ENCODE peak calls at places on chromosome 11, in four cellular contexts. K is activated CD8-positive, alpha-beta memory T cell treated with anti-CD3 and anti-CD28 coated beads for 1 hour; Y is stimulated activated CD4-positive, alpha-beta T cell treated with anti-CD3 and anti-CD28 coated beads, Interleukin-15, amount 100 ng/mL, for 1 hour; L is NAMALWA. E is an unnamed sample.

GRCh38 chr11:88418508-88418907 is 81.0 kb upstream of the CTSC start:
- DNase-seq in K (no peak), Y (no peak), L (no peak), E (no peak)

GRCh38 chr11:109960831-109961230 is 132.4 kb upstream of the ZC3H12C start:
- DNase-seq in K (no peak), Y (no peak), L (no peak), E (no peak)

GRCh38 chr11:65522640-65523322 is 2.1 kb upstream of the SCYL1 start:
- DNase-seq in K (no peak), Y (no peak), L (no peak), E (no peak)

GRCh38 chr11:131457163-131457562 is 86.7 kb downstream of the NTM start:
- DNase-seq in K (no peak), Y (no peak), L (no peak), E (no peak)

GRCh38 chr11:66692871-66693331 is 15.2 kb upstream of the RBM4B start:
- DNase-seq in K (no peak), Y (no peak), L (no peak), E (no peak)

GRCh38 chr11:93487032-93487483 is 56.1 kb downstream of the SMCO4 start:
- DNase-seq in K (no peak), Y (no peak), L (no peak), E (no peak)

GRCh38 chr11:11157201-11157600 is 195.8 kb downstream of the CSNK2A3 start:
- DNase-seq in K (peak), Y (peak), L (peak), E (no peak)

GRCh38 chr11:128498846-128499245 is 88.5 kb downstream of the ETS1 start:
- DNase-seq in K (no peak), Y (no peak), L (no peak), E (no peak)

GRCh38 chr11:20011294-20011951 is 148.9 kb downstream of the DBX1 start:
- DNase-seq in K (no peak), Y (no peak), L (no peak), E (no peak)

GRCh38 chr11:86596861-86597632 is 75.4 kb downstream of the ME3 start:
- DNase-seq in K (no peak), Y (no peak), L (no peak), E (no peak)

GRCh38 chr11:112881461-112881860 is 79.8 kb upstream of the NCAM1 start:
- DNase-seq in K (no peak), Y (no peak), L (no peak), E (peak)

GRCh38 chr11:5102246-5102645 is 32.9 kb downstream of the OR52E1 start:
- DNase-seq in K (no peak), Y (no peak), L (no peak), E (no peak)

GRCh38 chr11:67632175-67632981 is 2.6 kb upstream of the NUDT8 start:
- DNase-seq in K (no peak), Y (no peak), L (no peak), E (no peak)

GRCh38 chr11:73384871-73385692 is 8.9 kb downstream of the RELT start:
- DNase-seq in K (no peak), Y (no peak), L (peak), E (no peak)

GRCh38 chr11:103649401-103649895 is 387.0 kb upstream of the DDI1 start:
- DNase-seq in K (no peak), Y (no peak), L (no peak), E (no peak)

GRCh38 chr11:1342946-1343345 is 33.5 kb upstream of the TOLLIP start:
- DNase-seq in K (no peak), Y (no peak), L (no peak), E (no peak)

GRCh38 chr11:6476571-6476970 is 2.8 kb upstream of the TRIM3 start:
- DNase-seq in K (no peak), Y (no peak), L (no peak), E (no peak)

GRCh38 chr11:55357560-55358184 is 10.1 kb upstream of the OR4A15 start:
- DNase-seq in K (no peak), Y (no peak), L (peak), E (no peak)

GRCh38 chr11:107619926-107620325 is 29.0 kb downstream of the ELMOD1 start:
- DNase-seq in K (no peak), Y (no peak), L (no peak), E (no peak)

GRCh38 chr11:126501641-126502040 is 146.2 kb downstream of the ST3GAL4 start:
- DNase-seq in K (no peak), Y (no peak), L (no peak), E (no peak)

GRCh38 chr11:130827697-130828377 is 88.4 kb downstream of the SNX19 start:
- DNase-seq in K (no peak), Y (no peak), L (peak), E (no peak)

GRCh38 chr11:100841711-100842407 is 154.8 kb downstream of the ARHGAP42 start:
- DNase-seq in K (no peak), Y (no peak), L (no peak), E (no peak)

GRCh38 chr11:20459865-20460264 is 72.3 kb downstream of the PRMT3 start:
- DNase-seq in K (no peak), Y (no peak), L (no peak), E (no peak)

GRCh38 chr11:3837793-3838192 is 3.0 kb downstream of the RHOG start:
- DNase-seq in K (no peak), Y (no peak), L (no peak), E (no peak)

GRCh38 chr11:14899087-14899363 is 7.0 kb upstream of the CYP2R1 start:
- DNase-seq in K (no peak), Y (no peak), L (no peak), E (no peak)

GRCh38 chr11:6737872-6738466 is 33.8 kb downstream of the OR2AG2 start:
- DNase-seq in K (peak), Y (no peak), L (peak), E (no peak)

GRCh38 chr11:110450246-110450645 is 20.5 kb downstream of the FDX1 start:
- DNase-seq in K (no peak), Y (no peak), L (no peak), E (no peak)

GRCh38 chr11:64802370-64803162 is 448 bp downstream of the MAP4K2 start:
- DNase-seq in K (no peak), Y (no peak), L (peak), E (no peak)

GRCh38 chr11:78651923-78652602 is 77.4 kb upstream of the NARS2 start:
- DNase-seq in K (no peak), Y (no peak), L (no peak), E (no peak)

GRCh38 chr11:73760066-73760679 is 701 bp downstream of the RAB6A start:
- DNase-seq in K (no peak), Y (no peak), L (no peak), E (no peak)

GRCh38 chr11:69642913-69643632 is 2.1 kb downstream of the CCND1 start:
- DNase-seq in K (peak), Y (peak), L (peak), E (peak)

GRCh38 chr11:65918211-65919150 is at the start of gene C11orf68:
- DNase-seq in K (no peak), Y (no peak), L (peak), E (no peak)

E was measured in GOT3.